ENCODE peak calls at places on chromosomes 2 and 18, in five cellular contexts. Y is H4, C is fibroblast of lung, I is SW480, G is T-helper 2 cell. P is an unnamed sample.
A peak's percentile ranks its signal among the peaks of the same experiment; 100 is the strongest.

GRCh38 chr2:29262681-29263260 is 147.6 kb downstream of the CLIP4 start:
- DNase-seq in Y (peak; percentile 38), C (no peak), I (peak; percentile 89), G (no peak), P (no peak)

GRCh38 chr2:75640621-75641121 is 5.9 kb upstream of the MRPL19 start:
- DNase-seq in Y (peak; percentile 60), C (peak; percentile 75), I (peak; percentile 51), G (peak; percentile 11), P (no peak)

GRCh38 chr2:239991689-239992314 is 33.3 kb downstream of the NDUFA10 start:
- DNase-seq in Y (peak; percentile 42), C (peak; percentile 80), I (peak; percentile 36), G (no peak), P (no peak)

GRCh38 chr2:232014681-232015080 is 53.2 kb downstream of the DIS3L2 start:
- DNase-seq in Y (no peak), C (no peak), I (no peak), G (no peak), P (no peak)

GRCh38 chr2:176461686-176462376 is 192.6 kb downstream of the MTX2 start:
- DNase-seq in Y (peak; percentile 14), C (no peak), I (no peak), G (no peak), P (no peak)

GRCh38 chr2:146037334-146037870 is 1517.5 kb upstream of the ZEB2 start:
- DNase-seq in Y (no peak), C (no peak), I (no peak), G (no peak), P (no peak)

GRCh38 chr18:36496022-36496421 is 198.5 kb downstream of the FHOD3 start:
- DNase-seq in Y (no peak), C (no peak), I (peak; percentile 90), G (no peak), P (no peak)

GRCh38 chr2:128306081-128306930 is 12.4 kb downstream of the HS6ST1 start:
- DNase-seq in Y (peak; percentile 99), C (peak; percentile 99), I (peak; percentile 22), G (no peak), P (no peak)

GRCh38 chr2:50878256-50878655 is 153.7 kb downstream of the NRXN1 start:
- DNase-seq in Y (no peak), C (no peak), I (no peak), G (no peak), P (no peak)

GRCh38 chr18:74172697-74173433 is 24.5 kb downstream of the TIMM21 start:
- DNase-seq in Y (no peak), C (no peak), I (no peak), G (no peak), P (no peak)

GRCh38 chr2:236938126-236938525 is 147.6 kb upstream of the COPS8 start:
- DNase-seq in Y (no peak), C (no peak), I (peak; percentile 2), G (no peak), P (no peak)

GRCh38 chr2:120346667-120347358 is 877 bp downstream of the INHBB start:
- DNase-seq in Y (no peak), C (peak; percentile 47), I (peak; percentile 57), G (no peak), P (peak; percentile 16)

GRCh38 chr18:60448487-60449267 is 76.1 kb upstream of the MC4R start:
- DNase-seq in Y (no peak), C (no peak), I (no peak), G (no peak), P (no peak)

GRCh38 chr2:203994735-203995134 is 58.2 kb downstream of the ICOS start:
- DNase-seq in Y (no peak), C (no peak), I (no peak), G (no peak), P (no peak)

GRCh38 chr2:219687882-219688559 is 60.6 kb downstream of the SLC4A3 start:
- DNase-seq in Y (no peak), C (no peak), I (no peak), G (no peak), P (no peak)

GRCh38 chr2:11748018-11748860 is 1.8 kb downstream of the LPIN1 start:
- DNase-seq in Y (no peak), C (no peak), I (no peak), G (no peak), P (no peak)

GRCh38 chr2:84924173-84925106 is 19.0 kb downstream of the TMSB10 start:
- DNase-seq in Y (peak; percentile 59), C (no peak), I (peak; percentile 63), G (peak; percentile 35), P (no peak)

GRCh38 chr2:53509827-53510785 is 257.5 kb upstream of the CHAC2 start:
- DNase-seq in Y (no peak), C (no peak), I (no peak), G (no peak), P (no peak)

GRCh38 chr18:59719533-59720325 is 22.5 kb upstream of the CCBE1 start:
- DNase-seq in Y (peak; percentile 15), C (peak; percentile 69), I (no peak), G (no peak), P (no peak)

GRCh38 chr2:20640411-20641122 is 10.3 kb downstream of the HS1BP3 start:
- DNase-seq in Y (no peak), C (no peak), I (no peak), G (no peak), P (no peak)

GRCh38 chr2:237564526-237565131 is 1.7 kb upstream of the PRLH start:
- DNase-seq in Y (no peak), C (no peak), I (no peak), G (no peak), P (no peak)

GRCh38 chr2:221343524-221343923 is 228.6 kb downstream of the EPHA4 start:
- DNase-seq in Y (no peak), C (no peak), I (no peak), G (no peak), P (no peak)

GRCh38 chr18:59358611-59359575 is at the start of gene LMAN1:
- DNase-seq in Y (peak; percentile 85), C (peak; percentile 93), I (peak; percentile 79), G (peak; percentile 87), P (peak; percentile 87)

GRCh38 chr2:12539771-12540170 is 177.0 kb upstream of the TRIB2 start:
- DNase-seq in Y (no peak), C (no peak), I (no peak), G (no peak), P (no peak)

GRCh38 chr2:44388877-44389276 is 27.1 kb downstream of the CAMKMT start:
- DNase-seq in Y (no peak), C (no peak), I (no peak), G (no peak), P (no peak)

GRCh38 chr2:98900721-98901120 is 35.3 kb downstream of the CRACDL start:
- DNase-seq in Y (no peak), C (no peak), I (no peak), G (no peak), P (no peak)

GRCh38 chr2:12797815-12798214 is 81.1 kb downstream of the TRIB2 start:
- DNase-seq in Y (peak; percentile 13), C (peak; percentile 36), I (no peak), G (no peak), P (no peak)

GRCh38 chr2:241072553-241073165 is 29.4 kb downstream of the MTERF4 start:
- DNase-seq in Y (no peak), C (no peak), I (no peak), G (no peak), P (no peak)

GRCh38 chr2:105952131-105952530 is 207.4 kb downstream of the NCK2 start:
- DNase-seq in Y (no peak), C (no peak), I (peak; percentile 78), G (no peak), P (no peak)

GRCh38 chr2:241728627-241729026 is 5.8 kb upstream of the D2HGDH start:
- DNase-seq in Y (no peak), C (no peak), I (no peak), G (no peak), P (no peak)

GRCh38 chr2:238863749-238864206 is 15.9 kb downstream of the TWIST2 start:
- DNase-seq in Y (no peak), C (no peak), I (no peak), G (no peak), P (no peak)

GRCh38 chr18:57276720-57277284 is 75.6 kb upstream of the ST8SIA3 start:
- DNase-seq in Y (no peak), C (no peak), I (no peak), G (no peak), P (no peak)

GRCh38 chr2:126905991-126906390 is 7.3 kb downstream of the TEX51 start:
- DNase-seq in Y (no peak), C (no peak), I (no peak), G (no peak), P (no peak)

GRCh38 chr2:68365087-68365486 is at the start of gene PLEK:
- DNase-seq in Y (no peak), C (no peak), I (no peak), G (no peak), P (no peak)

P was measured in C1 segment of cervical spinal cord.